ENCODE peak calls at places on chromosomes 6 and 20, in five cellular contexts. Z, B, C, V and W are unnamed samples.

GRCh38 chr20:35398660-35399144 is 13.1 kb downstream of the UQCC1 start:
- DNase-seq in B (no peak), C (no peak), V (no peak), Z (no peak), W (no peak)

GRCh38 chr6:42960243-42961019 is at the start of gene GNMT:
- DNase-seq in B (peak), Z (peak), C (no peak), V (peak), W (peak)

GRCh38 chr20:35443003-35443402 is 5.0 kb upstream of the GDF5 start:
- DNase-seq in B (no peak), V (no peak), Z (no peak), C (peak), W (no peak)

GRCh38 chr6:140281236-140281635 is 906.8 kb upstream of the CITED2 start:
- DNase-seq in C (no peak), B (no peak), V (no peak), Z (no peak), W (no peak)

GRCh38 chr20:13784271-13784892 is 337 bp downstream of the ESF1 start:
- DNase-seq in B (no peak), C (no peak), V (no peak), Z (no peak), W (no peak)

GRCh38 chr6:111242452-111242851 is 155.1 kb downstream of the SLC16A10 start:
- DNase-seq in Z (no peak), C (peak), B (no peak), V (no peak), W (peak)

GRCh38 chr20:48789781-48790544 is 37.8 kb downstream of the PREX1 start:
- DNase-seq in C (no peak), Z (no peak), B (no peak), V (no peak), W (no peak)

GRCh38 chr20:57437267-57437666 is 46.1 kb downstream of the RBM38 start:
- DNase-seq in Z (no peak), C (no peak), V (no peak), B (no peak), W (no peak)

GRCh38 chr20:20820104-20820503 is 107.7 kb upstream of the RALGAPA2 start:
- DNase-seq in V (peak), B (no peak), Z (peak), C (no peak), W (no peak)

GRCh38 chr20:48623176-48623905 is 204.5 kb downstream of the PREX1 start:
- DNase-seq in V (no peak), C (no peak), Z (no peak), B (no peak), W (no peak)

GRCh38 chr6:16683524-16684194 is 77.6 kb downstream of the ATXN1 start:
- DNase-seq in Z (no peak), V (peak), B (peak), C (no peak), W (peak)

GRCh38 chr20:22770240-22770800 is 185.9 kb upstream of the FOXA2 start:
- DNase-seq in Z (no peak), B (no peak), V (no peak), C (no peak), W (no peak)

GRCh38 chr6:132964101-132964867 is 149.9 kb downstream of the RPS12 start:
- DNase-seq in B (no peak), V (no peak), C (no peak), Z (no peak), W (peak)

GRCh38 chr20:43446361-43446879 is 11.3 kb upstream of the SRSF6 start:
- DNase-seq in Z (no peak), C (no peak), V (no peak), B (no peak), W (no peak)

GRCh38 chr20:18645196-18645745 is 57.4 kb downstream of the DTD1 start:
- DNase-seq in V (no peak), C (no peak), Z (no peak), B (no peak), W (no peak)

GRCh38 chr20:57647933-57648785 is 27.9 kb upstream of the ZBP1 start:
- DNase-seq in C (no peak), V (no peak), Z (no peak), B (no peak), W (peak)

GRCh38 chr6:165698868-165699267 is 35.8 kb upstream of the PDE10A start:
- DNase-seq in C (no peak), V (no peak), B (no peak), Z (no peak), W (no peak)

GRCh38 chr6:106466211-106466610 is 105.7 kb downstream of the CRYBG1 start:
- DNase-seq in Z (no peak), B (no peak), V (no peak), C (no peak), W (no peak)

GRCh38 chr6:152952866-152953509 is 29.9 kb downstream of the FBXO5 start:
- DNase-seq in C (no peak), V (peak), B (no peak), Z (no peak), W (no peak)

GRCh38 chr6:125432968-125433367 is 131.2 kb upstream of the HDDC2 start:
- DNase-seq in V (no peak), Z (no peak), C (no peak), B (no peak), W (no peak)

GRCh38 chr6:5898102-5898501 is 108.6 kb downstream of the NRN1 start:
- DNase-seq in Z (no peak), V (no peak), B (no peak), C (no peak), W (no peak)

GRCh38 chr6:27250955-27251671 is 3.6 kb downstream of the PRSS16 start:
- DNase-seq in V (peak), C (no peak), B (peak), Z (peak), W (peak)

GRCh38 chr20:48686238-48687096 is 141.3 kb downstream of the PREX1 start:
- DNase-seq in C (no peak), V (no peak), B (no peak), Z (peak), W (no peak)

GRCh38 chr6:91462236-91462635 is 875.4 kb upstream of the MAP3K7 start:
- DNase-seq in V (no peak), C (peak), B (no peak), Z (no peak), W (no peak)

GRCh38 chr6:135054238-135054574 is 416 bp downstream of the HBS1L start:
- DNase-seq in V (no peak), B (no peak), Z (no peak), C (no peak), W (no peak)

GRCh38 chr6:168196881-168197635 is 118.0 kb upstream of the FRMD1 start:
- DNase-seq in V (no peak), Z (no peak), B (no peak), C (no peak), W (no peak)

GRCh38 chr6:1144842-1145755 is 166.8 kb upstream of the FOXQ1 start:
- DNase-seq in Z (no peak), B (no peak), C (peak), V (peak), W (no peak)

GRCh38 chr6:149212892-149213786 is 104.4 kb upstream of the TAB2 start:
- DNase-seq in Z (no peak), B (no peak), V (no peak), C (no peak), W (no peak)